ENCODE peak calls at places on chromosome 19, in five cellular contexts. O is A549, F is HCT116, E is body of pancreas, A is breast epithelium. C is an unnamed sample.

GRCh38 chr19:8363803-8364771 is at the start of gene ANGPTL4:
- DNase-seq in E (peak; percentile 85), O (peak; percentile 87), F (peak; percentile 63), A (peak; percentile 74), C (peak; percentile 75)

GRCh38 chr19:47757617-47758432 is 12.5 kb downstream of the NOP53 start:
- DNase-seq in E (no peak), F (no peak), A (no peak), O (no peak), C (no peak)

GRCh38 chr19:16661480-16662034 is 618 bp downstream of the TMEM38A start:
- DNase-seq in F (no peak), E (peak; percentile 32), O (no peak), A (no peak), C (peak; percentile 14)

GRCh38 chr19:41308450-41309224 is 1.3 kb upstream of the CCDC97 start:
- DNase-seq in A (peak; percentile 97), E (peak; percentile 93), O (peak; percentile 94), F (peak; percentile 73), C (peak; percentile 99)

GRCh38 chr19:41320568-41320967 is 10.6 kb downstream of the CCDC97 start:
- DNase-seq in F (no peak), E (no peak), O (no peak), A (no peak), C (no peak)

GRCh38 chr19:56839665-56840451 is 668 bp downstream of the PEG3 start:
- DNase-seq in A (peak; percentile 94), O (no peak), F (no peak), E (peak; percentile 93), C (peak; percentile 90)

GRCh38 chr19:11479470-11480080 is 1.3 kb downstream of the ELAVL3 start:
- DNase-seq in F (no peak), A (no peak), O (no peak), E (peak; percentile 27), C (no peak)

GRCh38 chr19:33508941-33509614 is 12.5 kb downstream of the PEPD start:
- DNase-seq in F (no peak), E (no peak), A (no peak), O (no peak), C (no peak)

GRCh38 chr19:55353356-55353802 is 1.1 kb downstream of the COX6B2 start:
- DNase-seq in A (no peak), F (no peak), E (no peak), O (no peak), C (no peak)

GRCh38 chr19:46493236-46494114 is 2.2 kb downstream of the PNMA8B start:
- DNase-seq in F (no peak), E (no peak), A (no peak), O (no peak), C (no peak)

GRCh38 chr19:50843701-50844221 is 10.4 kb upstream of the KLK15 start:
- DNase-seq in A (no peak), F (no peak), E (no peak), O (no peak), C (no peak)

GRCh38 chr19:13011653-13012389 is 16.5 kb downstream of the NFIX start:
- DNase-seq in O (no peak), F (no peak), E (no peak), A (no peak), C (no peak)

GRCh38 chr19:33446156-33446917 is 72.8 kb downstream of the CEBPG start:
- DNase-seq in F (no peak), A (peak; percentile 28), O (no peak), E (no peak), C (no peak)

GRCh38 chr19:10286803-10287737 is at the start of gene ICAM4:
- DNase-seq in F (no peak), O (no peak), A (no peak), E (peak; percentile 42), C (no peak)

GRCh38 chr19:7197169-7197759 is 97.0 kb downstream of the INSR start:
- DNase-seq in A (peak; percentile 89), F (peak; percentile 86), E (peak; percentile 93), O (peak; percentile 92), C (peak; percentile 93)

GRCh38 chr19:30229524-30230174 is 142.5 kb upstream of the ZNF536 start:
- DNase-seq in E (no peak), F (no peak), A (no peak), O (no peak), C (no peak)

GRCh38 chr19:11848594-11849263 is at the start of gene ZNF439:
- DNase-seq in A (peak; percentile 94), O (no peak), E (peak; percentile 90), F (no peak), C (peak; percentile 91)

GRCh38 chr19:41870401-41870873 is 6.6 kb upstream of the CD79A start:
- DNase-seq in F (no peak), A (no peak), O (peak; percentile 65), E (no peak), C (no peak)

GRCh38 chr19:23795462-23795861 is 36.8 kb upstream of the ZNF681 start:
- DNase-seq in F (no peak), A (no peak), O (no peak), E (no peak), C (no peak)

GRCh38 chr19:11422163-11423068 is 3.3 kb upstream of the RGL3 start:
- DNase-seq in E (peak; percentile 80), F (no peak), A (peak; percentile 78), O (peak; percentile 48), C (peak; percentile 41)

GRCh38 chr19:34733266-34733825 is 697 bp upstream of the ZNF181 start:
- DNase-seq in E (no peak), O (no peak), F (no peak), A (no peak), C (peak; percentile 16)

GRCh38 chr19:58170860-58171259 is 12.0 kb upstream of the ZNF274 start:
- DNase-seq in O (peak; percentile 71), F (no peak), E (no peak), A (no peak), C (no peak)

GRCh38 chr19:45517641-45518468 is 10.6 kb downstream of the VASP start:
- DNase-seq in O (no peak), E (no peak), A (no peak), F (no peak), C (no peak)

GRCh38 chr19:2207991-2208860 is 27.9 kb downstream of the PLEKHJ1 start:
- DNase-seq in O (peak; percentile 23), F (no peak), A (no peak), E (peak; percentile 30), C (peak; percentile 65)

GRCh38 chr19:36140289-36141038 is 598 bp downstream of the CAPNS1 start:
- DNase-seq in E (peak; percentile 47), O (peak; percentile 89), A (no peak), F (no peak), C (no peak)

GRCh38 chr19:16877581-16877980 is 11.2 kb upstream of the F2RL3 start:
- DNase-seq in A (no peak), E (no peak), O (no peak), F (no peak), C (no peak)

DNA sequence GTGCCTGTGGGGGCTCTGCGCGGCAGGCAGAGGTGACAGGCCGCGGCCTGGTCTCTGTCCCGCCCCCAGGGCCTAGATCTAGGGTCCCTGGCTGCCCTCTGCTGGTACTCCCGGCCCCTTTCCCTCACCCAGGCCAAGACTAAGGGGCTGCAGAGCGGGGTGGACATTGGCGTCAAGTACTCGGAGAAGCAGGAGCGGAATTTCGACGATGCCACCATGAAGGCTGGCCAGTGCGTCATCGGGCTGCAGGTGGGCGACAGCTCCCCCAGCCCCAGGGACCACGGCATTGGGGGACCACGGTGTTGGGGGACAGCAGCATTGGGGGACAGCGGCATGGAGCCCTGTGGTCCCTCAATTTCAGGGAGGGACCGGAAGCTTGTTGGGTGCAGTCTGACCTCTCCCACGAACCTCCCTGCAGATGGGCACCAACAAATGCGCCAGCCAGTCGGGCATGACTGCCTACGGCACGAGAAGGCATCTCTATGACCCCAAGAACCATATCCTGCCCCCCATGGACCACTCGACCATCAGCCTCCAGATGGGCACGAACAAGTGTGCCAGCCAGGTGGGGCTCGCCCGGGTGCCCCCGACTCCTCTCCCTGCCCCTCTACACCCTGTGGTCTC is 3.8 kb upstream of the ABCA7 start:
- DNase-seq in O (no peak), A (no peak), F (no peak), E (no peak), C (no peak)
- TF ChIP-seq POLR2A in O (no peak), A (no peak), F (no peak), E (no peak), C (no peak)

GRCh38 chr19:49667473-49667872 is 1.7 kb downstream of the BCL2L12 start:
- DNase-seq in A (no peak), O (no peak), F (no peak), E (no peak), C (no peak)

GRCh38 chr19:49666120-49666444 is 349 bp downstream of the BCL2L12 start:
- DNase-seq in F (no peak), A (no peak), E (no peak), O (peak; percentile 47), C (no peak)

GRCh38 chr19:49663224-49663623 is 2.4 kb downstream of the IRF3 start:
- DNase-seq in A (no peak), F (no peak), E (no peak), O (no peak), C (no peak)

GRCh38 chr19:49664171-49665070 is 1.2 kb downstream of the IRF3 start:
- DNase-seq in E (peak; percentile 91), F (peak; percentile 94), A (peak; percentile 93), O (peak; percentile 95), C (peak; percentile 93)

GRCh38 chr19:49665301-49666119 is at the start of the genes BCL2L12 and IRF3:
- DNase-seq in F (peak; percentile 88), E (peak; percentile 99), A (peak; percentile 97), O (peak; percentile 96), C (peak; percentile 97)
- TF ChIP-seq POLR2A in F (no peak), E (peak; percentile 88), A (peak; percentile 77), O (peak; percentile 45), C (peak; percentile 83)

GRCh38 chr19:31415322-31415721 is 66.1 kb upstream of the TSHZ3 start:
- DNase-seq in E (no peak), F (no peak), O (no peak), A (no peak), C (no peak)
- TF ChIP-seq POLR2A in E (no peak), F (no peak), O (no peak), A (no peak), C (no peak)

DNA sequence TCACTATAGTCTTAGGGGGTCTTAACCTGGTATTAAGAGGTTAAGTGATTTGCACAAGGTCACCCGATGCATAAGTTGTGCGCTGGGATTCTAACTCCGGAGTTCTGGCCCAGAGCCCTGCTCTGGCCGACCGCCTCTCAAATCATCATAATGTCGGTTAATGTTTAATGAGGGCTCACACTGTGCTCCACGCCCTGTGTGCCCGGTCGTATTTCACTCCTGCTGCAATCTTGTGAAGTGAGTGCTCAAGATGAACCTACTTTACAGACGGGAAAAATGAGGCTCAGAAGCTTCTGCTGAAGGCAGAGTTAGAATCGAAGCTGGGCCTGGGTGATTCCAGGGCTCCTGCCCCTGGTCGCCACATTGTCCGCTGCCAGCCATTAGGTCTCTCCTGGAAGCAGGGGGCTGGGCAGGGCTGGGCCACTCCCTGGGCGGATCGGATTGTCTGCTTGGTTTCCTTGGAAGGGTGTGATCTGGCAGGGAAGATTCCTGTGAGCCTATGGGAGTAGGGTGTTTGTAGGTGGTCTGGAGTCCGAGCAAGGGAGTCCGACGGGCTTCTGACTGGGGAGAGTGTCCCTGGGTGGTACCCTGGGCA is 1.1 kb downstream of the PAK4 start:
- DNase-seq in F (no peak), O (peak; percentile 93), E (peak; percentile 89), A (no peak), C (no peak)
- TF ChIP-seq POLR2A in F (no peak), O (no peak), E (peak; percentile 42), A (no peak), C (no peak)

GRCh38 chr19:52725528-52725961 is 9.3 kb downstream of the ZNF611 start:
- DNase-seq in E (no peak), O (no peak), A (no peak), F (no peak), C (no peak)
- TF ChIP-seq POLR2A in E (no peak), O (no peak), A (no peak), F (no peak), C (no peak)

C was measured in tibial nerve.